ENCODE peak calls at places on chromosomes 12 and 14, in seven cellular contexts. J is CD8-positive, alpha-beta T cell; R is psoas muscle; T is GM23248; K is cardiac muscle cell; P is lower lobe of right lung; D is adipocyte. I is an unnamed sample.
A peak's percentile ranks its signal among the peaks of the same experiment; 100 is the strongest.

GRCh38 chr14:63203618-63204406 is 431 bp upstream of the RHOJ start:
- DNase-seq in P (peak; percentile 51), T (peak; percentile 91), K (peak; percentile 45), R (peak; percentile 70), D (peak; percentile 92), J (no peak), I (peak; percentile 34)

GRCh38 chr14:96263347-96264199 is 7.6 kb downstream of the BDKRB1 start:
- DNase-seq in J (no peak), P (no peak), K (no peak), D (no peak), T (no peak), R (no peak), I (no peak)

GRCh38 chr12:94567784-94568183 is 82.6 kb downstream of the TMCC3 start:
- DNase-seq in R (no peak), T (no peak), D (no peak), K (no peak), J (no peak), P (no peak), I (no peak)

GRCh38 chr12:67855103-67855502 is 134.1 kb upstream of the IFNG-AS1 start:
- DNase-seq in J (no peak), R (no peak), T (peak; percentile 10), D (no peak), K (no peak), P (no peak), I (no peak)

GRCh38 chr14:103260629-103261124 is 73.4 kb upstream of the EIF5 start:
- DNase-seq in J (no peak), D (peak; percentile 72), P (peak; percentile 59), K (no peak), R (peak; percentile 34), T (peak; percentile 75), I (peak; percentile 63)

GRCh38 chr12:121709478-121709890 is 3.1 kb upstream of the TMEM120B start:
- DNase-seq in T (peak; percentile 83), J (no peak), D (peak; percentile 39), K (no peak), P (no peak), R (no peak), I (no peak)

GRCh38 chr14:104553166-104554087 is 26.1 kb upstream of the C14orf180 start:
- DNase-seq in D (no peak), K (no peak), T (no peak), P (peak; percentile 41), J (no peak), R (no peak), I (peak; percentile 8)

GRCh38 chr14:75198291-75198933 is 22.0 kb upstream of the TMED10 start:
- DNase-seq in J (no peak), D (no peak), K (no peak), P (no peak), T (no peak), R (peak; percentile 26), I (peak; percentile 69)

GRCh38 chr12:47779301-47779942 is 6.4 kb downstream of the SLC48A1 start:
- DNase-seq in J (peak; percentile 91), K (peak; percentile 85), T (peak; percentile 84), P (peak; percentile 86), R (peak; percentile 88), D (peak; percentile 94), I (peak; percentile 86)

GRCh38 chr14:74548881-74549280 is 55.3 kb downstream of the ISCA2 start:
- DNase-seq in R (peak; percentile 88), J (no peak), T (peak; percentile 82), P (no peak), K (no peak), D (peak; percentile 71), I (peak; percentile 37)

GRCh38 chr14:88327497-88327896 is 4.4 kb upstream of the KCNK10 start:
- DNase-seq in J (no peak), P (no peak), T (no peak), K (no peak), D (no peak), R (no peak), I (no peak)

GRCh38 chr12:19186722-19187661 is 57.5 kb downstream of the PLEKHA5 start:
- DNase-seq in D (peak; percentile 85), R (no peak), T (peak; percentile 75), K (peak; percentile 66), P (no peak), J (no peak), I (peak; percentile 43)

GRCh38 chr12:124780752-124781685 is 82.6 kb downstream of the SCARB1 start:
- DNase-seq in R (no peak), T (no peak), J (no peak), D (no peak), P (no peak), K (no peak), I (no peak)

GRCh38 chr12:16524378-16524777 is 81.6 kb downstream of the LMO3 start:
- DNase-seq in P (no peak), R (no peak), J (no peak), K (no peak), D (no peak), T (peak; percentile 4), I (no peak)

GRCh38 chr12:52461693-52462092 is 9.7 kb upstream of the KRT6B start:
- DNase-seq in R (no peak), T (no peak), D (no peak), K (no peak), J (no peak), P (no peak), I (peak; percentile 38)

GRCh38 chr12:109638735-109639134 is 65.1 kb downstream of the MVK start:
- DNase-seq in T (no peak), R (no peak), K (no peak), D (no peak), P (no peak), J (no peak), I (no peak)

GRCh38 chr12:70400124-70400523 is 34.0 kb downstream of the KCNMB4 start:
- DNase-seq in P (no peak), J (no peak), R (no peak), T (no peak), K (no peak), D (no peak), I (no peak)

GRCh38 chr14:104086661-104087461 is 1.4 kb downstream of the ASPG start:
- DNase-seq in T (no peak), K (no peak), P (no peak), R (no peak), D (no peak), J (no peak), I (peak; percentile 51)

GRCh38 chr14:75566752-75567151 is 11.7 kb upstream of the FLVCR2 start:
- DNase-seq in R (no peak), D (no peak), J (no peak), P (no peak), T (no peak), K (no peak), I (no peak)

GRCh38 chr14:39434401-39434800 is 2.2 kb upstream of the FBXO33 start:
- DNase-seq in R (no peak), J (no peak), K (no peak), T (no peak), P (no peak), D (no peak), I (no peak)

GRCh38 chr12:93667672-93668071 is 9.5 kb upstream of the CRADD start:
- DNase-seq in P (no peak), K (no peak), J (no peak), D (no peak), R (no peak), T (peak; percentile 66), I (no peak)

GRCh38 chr12:60832300-60832699 is 1236.5 kb downstream of the SLC16A7 start:
- DNase-seq in P (no peak), T (no peak), R (no peak), J (no peak), K (no peak), D (no peak), I (no peak)

GRCh38 chr14:93787465-93788306 is 599 bp downstream of the PRIMA1 start:
- DNase-seq in P (no peak), R (no peak), K (peak; percentile 63), J (no peak), T (no peak), D (no peak), I (no peak)

GRCh38 chr12:38911611-38912010 is 6.2 kb upstream of the CPNE8 start:
- DNase-seq in P (no peak), T (no peak), R (no peak), K (no peak), J (no peak), D (no peak), I (no peak)

GRCh38 chr12:904010-904414 is 45.5 kb downstream of the RAD52 start:
- DNase-seq in P (no peak), K (no peak), T (no peak), J (no peak), D (no peak), R (no peak), I (no peak)

DNA sequence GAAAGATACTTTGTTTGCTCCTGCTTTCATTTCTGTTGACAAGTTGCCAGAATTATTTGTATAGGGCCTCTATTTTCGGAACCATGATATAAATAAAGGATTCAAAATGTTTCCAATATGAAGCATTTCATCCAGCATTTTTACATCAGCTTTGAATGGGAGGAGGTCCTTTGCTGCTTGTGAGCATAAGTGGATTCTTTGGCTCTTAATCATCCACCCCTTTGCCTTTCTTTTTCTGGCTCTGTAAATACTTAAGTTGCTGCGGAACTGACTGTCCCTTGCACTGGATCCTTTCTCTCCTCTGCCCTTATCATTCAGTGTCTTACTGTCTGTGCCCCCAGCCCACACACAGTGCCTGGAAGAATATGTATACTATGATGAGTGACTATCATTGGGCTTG is 357.3 kb upstream of the RGS6 start:
- DNase-seq in T (peak; percentile 89), J (no peak), R (no peak), P (no peak), K (peak; percentile 42), D (peak; percentile 87), I (no peak)
- H3K4me3 ChIP-seq in T (peak overlapping the region; percentile 6), J (no peak overlapping the region), R (no peak overlapping the region), P (no peak overlapping the region), K (no peak overlapping the region), D (peak overlapping the region; percentile 20), I (no peak overlapping the region)

DNA sequence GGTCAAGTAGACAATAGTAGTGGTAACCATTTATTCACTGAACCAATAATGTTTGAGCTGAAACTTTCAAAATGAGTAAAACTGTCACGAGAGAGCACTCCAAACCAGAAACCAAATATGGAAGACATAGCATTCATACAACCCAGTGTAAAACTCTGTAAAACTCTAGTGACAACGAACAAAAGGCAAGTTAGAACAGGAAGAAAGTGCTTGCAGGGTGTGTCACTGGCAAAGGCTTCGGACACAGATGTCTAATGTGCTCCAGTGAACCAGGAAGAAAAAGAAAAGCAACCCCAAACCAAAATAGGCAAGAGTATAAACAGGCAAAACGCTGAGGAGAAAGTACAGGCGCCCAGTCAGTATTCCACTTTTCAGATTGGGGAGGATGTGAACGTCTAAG is 79.3 kb upstream of the FZD10 start:
- DNase-seq in J (no peak), D (no peak), P (no peak), T (no peak), R (no peak), K (no peak), I (no peak)
- H3K9me3 ChIP-seq in J (no peaks in the 10 kb centered on the region), D (no peaks in the 10 kb centered on the region), P (no peaks in the 10 kb centered on the region), T (no peaks in the 10 kb centered on the region), R (no peaks in the 10 kb centered on the region), K (no peaks in the 10 kb centered on the region), I (no peaks in the 10 kb centered on the region)

GRCh38 chr12:48782457-48783395 is 6.2 kb downstream of the ADCY6 start:
- DNase-seq in R (no peak), T (no peak), J (no peak), K (no peak), D (no peak), P (no peak), I (no peak)
- H3K4me3 ChIP-seq in R (no peak overlapping the region), T (no peak overlapping the region), J (no peak overlapping the region), K (no peak overlapping the region), D (no peak overlapping the region), P (no peak overlapping the region), I (no peak overlapping the region)

DNA sequence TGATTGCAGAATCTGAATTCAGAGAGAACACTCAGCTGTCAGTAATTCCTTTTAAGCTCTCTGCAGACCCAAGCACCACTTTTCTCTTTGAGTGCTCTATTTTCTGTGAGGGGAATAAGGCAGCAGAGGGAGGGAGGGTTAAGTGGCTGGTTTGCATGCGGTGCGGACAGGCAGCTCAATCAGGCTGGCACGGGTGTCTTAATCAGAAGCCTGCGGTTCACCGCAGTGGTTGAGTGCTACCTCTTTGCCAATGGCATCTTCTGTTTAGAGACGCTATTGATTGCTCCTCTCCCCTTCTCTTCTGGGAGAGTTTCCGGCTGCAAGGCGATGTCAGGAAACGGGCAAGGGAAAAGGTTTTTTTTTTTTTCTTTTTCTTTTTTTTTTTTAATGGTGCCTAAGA is 533.6 kb upstream of the SEL1L start:
- DNase-seq in T (no peak), D (no peak), K (peak; percentile 22), J (no peak), R (no peak), P (no peak), I (no peak)
- H3K9me3 ChIP-seq in T (no peaks in the 10 kb centered on the region), D (no peaks in the 10 kb centered on the region), K (no peaks in the 10 kb centered on the region), J (no peaks in the 10 kb centered on the region), R (no peaks in the 10 kb centered on the region), P (no peaks in the 10 kb centered on the region), I (no peaks in the 10 kb centered on the region)

I was measured in mucosa of descending colon.